ENCODE peak calls at places on chromosomes 3 and 15, in seven cellular contexts. One of them, this sample, is unnamed. For H3K4me1, the result is how much of the 10 kb centered on the place peaks cover.

GRCh38 chr15:89197503-89197971 is 23.8 kb downstream of the RLBP1 start:
- DNase-seq in K562: no peak
- DNase-seq in IMR-90: no peak
- DNase-seq in hepatocyte: peak
- DNase-seq in GM23248: no peak
- DNase-seq in astrocyte: no peak
- DNase-seq in MM.1S: no peak
- DNase-seq in this sample: peak

GRCh38 chr3:134449277-134449676 is 36.5 kb downstream of the ANAPC13 start:
- DNase-seq in K562: peak
- DNase-seq in IMR-90: peak
- DNase-seq in hepatocyte: no peak
- DNase-seq in GM23248: peak
- DNase-seq in astrocyte: no peak
- DNase-seq in MM.1S: no peak
- DNase-seq in this sample: no peak

GRCh38 chr3:112043621-112044201 is 9.2 kb downstream of the TMPRSS7 start:
- DNase-seq in K562: peak
- DNase-seq in IMR-90: peak
- DNase-seq in hepatocyte: peak
- DNase-seq in GM23248: peak
- DNase-seq in astrocyte: peak
- DNase-seq in MM.1S: peak
- DNase-seq in this sample: peak

GRCh38 chr3:123503200-123503599 is 54.3 kb upstream of the ADCY5 start:
- DNase-seq in K562: no peak
- DNase-seq in IMR-90: no peak
- DNase-seq in hepatocyte: no peak
- DNase-seq in GM23248: no peak
- DNase-seq in astrocyte: no peak
- DNase-seq in MM.1S: no peak
- DNase-seq in this sample: no peak

GRCh38 chr3:14485981-14486380 is 54.2 kb downstream of the GRIP2 start:
- DNase-seq in K562: no peak
- DNase-seq in IMR-90: no peak
- DNase-seq in hepatocyte: no peak
- DNase-seq in GM23248: no peak
- DNase-seq in astrocyte: no peak
- DNase-seq in MM.1S: no peak
- DNase-seq in this sample: no peak

GRCh38 chr3:151410891-151411559 is 26.5 kb upstream of the P2RY12 start:
- DNase-seq in K562: no peak
- DNase-seq in IMR-90: peak
- DNase-seq in hepatocyte: no peak
- DNase-seq in GM23248: peak
- DNase-seq in astrocyte: peak
- DNase-seq in MM.1S: no peak
- DNase-seq in this sample: no peak

GRCh38 chr3:50226888-50227389 is 9.1 kb upstream of the GNAI2 start:
- DNase-seq in K562: peak
- DNase-seq in IMR-90: no peak
- DNase-seq in hepatocyte: no peak
- DNase-seq in GM23248: peak
- DNase-seq in astrocyte: no peak
- DNase-seq in MM.1S: peak
- DNase-seq in this sample: peak

GRCh38 chr15:83010709-83011270 is 649 bp downstream of the C15orf40 start:
- DNase-seq in K562: peak
- DNase-seq in IMR-90: peak
- DNase-seq in hepatocyte: peak
- DNase-seq in GM23248: peak
- DNase-seq in astrocyte: peak
- DNase-seq in MM.1S: peak
- DNase-seq in this sample: peak

GRCh38 chr15:40489274-40490175 is 18.7 kb downstream of the CHST14 start:
- DNase-seq in K562: no peak
- DNase-seq in IMR-90: no peak
- DNase-seq in hepatocyte: no peak
- DNase-seq in GM23248: no peak
- DNase-seq in astrocyte: no peak
- DNase-seq in MM.1S: no peak
- DNase-seq in this sample: no peak

GRCh38 chr15:69627548-69628158 is 175.0 kb downstream of the RPLP1 start:
- DNase-seq in K562: no peak
- DNase-seq in IMR-90: no peak
- DNase-seq in hepatocyte: no peak
- DNase-seq in GM23248: no peak
- DNase-seq in astrocyte: no peak
- DNase-seq in MM.1S: no peak
- DNase-seq in this sample: no peak

GRCh38 chr15:69096197-69096596 is 64.2 kb upstream of the GLCE start:
- DNase-seq in K562: no peak
- DNase-seq in IMR-90: no peak
- DNase-seq in hepatocyte: no peak
- DNase-seq in GM23248: no peak
- DNase-seq in astrocyte: no peak
- DNase-seq in MM.1S: no peak
- DNase-seq in this sample: no peak

GRCh38 chr3:143221446-143221845 is 101.9 kb downstream of the CHST2 start:
- DNase-seq in K562: no peak
- DNase-seq in IMR-90: no peak
- DNase-seq in hepatocyte: no peak
- DNase-seq in GM23248: no peak
- DNase-seq in astrocyte: no peak
- DNase-seq in MM.1S: no peak
- DNase-seq in this sample: no peak

GRCh38 chr15:63992300-63992699 is 54.0 kb downstream of the DAPK2 start:
- DNase-seq in K562: no peak
- DNase-seq in IMR-90: no peak
- DNase-seq in hepatocyte: no peak
- DNase-seq in GM23248: no peak
- DNase-seq in astrocyte: no peak
- DNase-seq in MM.1S: no peak
- DNase-seq in this sample: no peak

GRCh38 chr15:51283026-51283425 is 55.4 kb downstream of the CYP19A1 start:
- DNase-seq in K562: no peak
- DNase-seq in IMR-90: no peak
- DNase-seq in hepatocyte: no peak
- DNase-seq in GM23248: no peak
- DNase-seq in astrocyte: no peak
- DNase-seq in MM.1S: peak
- DNase-seq in this sample: no peak
- H2AFZ ChIP-seq in K562: no peak
- H2AFZ ChIP-seq in IMR-90: no peak
- H2AFZ ChIP-seq in hepatocyte: no peak
- H2AFZ ChIP-seq in GM23248: no peak
- H2AFZ ChIP-seq in astrocyte: no peak
- H2AFZ ChIP-seq in MM.1S: peak
- H2AFZ ChIP-seq in this sample: no peak

GRCh38 chr3:8559351-8559750 is 57.7 kb downstream of the LMCD1 start:
- DNase-seq in K562: no peak
- DNase-seq in IMR-90: no peak
- DNase-seq in hepatocyte: no peak
- DNase-seq in GM23248: no peak
- DNase-seq in astrocyte: no peak
- DNase-seq in MM.1S: no peak
- DNase-seq in this sample: no peak

GRCh38 chr3:8557298-8557697 is 55.7 kb downstream of the LMCD1 start:
- DNase-seq in K562: no peak
- DNase-seq in IMR-90: peak
- DNase-seq in hepatocyte: no peak
- DNase-seq in GM23248: peak
- DNase-seq in astrocyte: no peak
- DNase-seq in MM.1S: no peak
- DNase-seq in this sample: no peak

GRCh38 chr3:8556470-8556869 is 54.8 kb downstream of the LMCD1 start:
- DNase-seq in K562: no peak
- DNase-seq in IMR-90: no peak
- DNase-seq in hepatocyte: no peak
- DNase-seq in GM23248: no peak
- DNase-seq in astrocyte: no peak
- DNase-seq in MM.1S: no peak
- DNase-seq in this sample: no peak

GRCh38 chr3:8560608-8561007 is 59.0 kb downstream of the LMCD1 start:
- DNase-seq in K562: peak
- DNase-seq in IMR-90: peak
- DNase-seq in hepatocyte: peak
- DNase-seq in GM23248: peak
- DNase-seq in astrocyte: peak
- DNase-seq in MM.1S: no peak
- DNase-seq in this sample: no peak

GRCh38 chr3:8558645-8559044 is 57.0 kb downstream of the LMCD1 start:
- DNase-seq in K562: no peak
- DNase-seq in IMR-90: no peak
- DNase-seq in hepatocyte: no peak
- DNase-seq in GM23248: no peak
- DNase-seq in astrocyte: no peak
- DNase-seq in MM.1S: no peak
- DNase-seq in this sample: no peak
- H3K4me1 ChIP-seq in K562: under half
- H3K4me1 ChIP-seq in IMR-90: under half
- H3K4me1 ChIP-seq in hepatocyte: under half
- H3K4me1 ChIP-seq in GM23248: under half
- H3K4me1 ChIP-seq in astrocyte: half or more
- H3K4me1 ChIP-seq in MM.1S: under half
- H3K4me1 ChIP-seq in this sample: under half

GRCh38 chr3:101848326-101848725 is 988 bp upstream of the NFKBIZ start:
- DNase-seq in K562: no peak
- DNase-seq in IMR-90: no peak
- DNase-seq in hepatocyte: no peak
- DNase-seq in GM23248: no peak
- DNase-seq in astrocyte: no peak
- DNase-seq in MM.1S: no peak
- DNase-seq in this sample: no peak
- H2AFZ ChIP-seq in K562: peak
- H2AFZ ChIP-seq in IMR-90: no peak
- H2AFZ ChIP-seq in hepatocyte: no peak
- H2AFZ ChIP-seq in GM23248: peak
- H2AFZ ChIP-seq in astrocyte: no peak
- H2AFZ ChIP-seq in MM.1S: peak
- H2AFZ ChIP-seq in this sample: peak

GRCh38 chr15:42727740-42728355 is 9.1 kb downstream of the CDAN1 start:
- DNase-seq in K562: no peak
- DNase-seq in IMR-90: no peak
- DNase-seq in hepatocyte: peak
- DNase-seq in GM23248: no peak
- DNase-seq in astrocyte: no peak
- DNase-seq in MM.1S: no peak
- DNase-seq in this sample: no peak

GRCh38 chr15:42724276-42724675 is 12.7 kb downstream of the CDAN1 start:
- DNase-seq in K562: no peak
- DNase-seq in IMR-90: no peak
- DNase-seq in hepatocyte: no peak
- DNase-seq in GM23248: no peak
- DNase-seq in astrocyte: no peak
- DNase-seq in MM.1S: no peak
- DNase-seq in this sample: no peak

GRCh38 chr15:42726114-42726513 is 10.8 kb downstream of the CDAN1 start:
- DNase-seq in K562: no peak
- DNase-seq in IMR-90: no peak
- DNase-seq in hepatocyte: no peak
- DNase-seq in GM23248: no peak
- DNase-seq in astrocyte: no peak
- DNase-seq in MM.1S: no peak
- DNase-seq in this sample: no peak

GRCh38 chr15:42723068-42723467 is 13.9 kb downstream of the CDAN1 start:
- DNase-seq in K562: no peak
- DNase-seq in IMR-90: no peak
- DNase-seq in hepatocyte: no peak
- DNase-seq in GM23248: peak
- DNase-seq in astrocyte: no peak
- DNase-seq in MM.1S: no peak
- DNase-seq in this sample: no peak

DNA sequence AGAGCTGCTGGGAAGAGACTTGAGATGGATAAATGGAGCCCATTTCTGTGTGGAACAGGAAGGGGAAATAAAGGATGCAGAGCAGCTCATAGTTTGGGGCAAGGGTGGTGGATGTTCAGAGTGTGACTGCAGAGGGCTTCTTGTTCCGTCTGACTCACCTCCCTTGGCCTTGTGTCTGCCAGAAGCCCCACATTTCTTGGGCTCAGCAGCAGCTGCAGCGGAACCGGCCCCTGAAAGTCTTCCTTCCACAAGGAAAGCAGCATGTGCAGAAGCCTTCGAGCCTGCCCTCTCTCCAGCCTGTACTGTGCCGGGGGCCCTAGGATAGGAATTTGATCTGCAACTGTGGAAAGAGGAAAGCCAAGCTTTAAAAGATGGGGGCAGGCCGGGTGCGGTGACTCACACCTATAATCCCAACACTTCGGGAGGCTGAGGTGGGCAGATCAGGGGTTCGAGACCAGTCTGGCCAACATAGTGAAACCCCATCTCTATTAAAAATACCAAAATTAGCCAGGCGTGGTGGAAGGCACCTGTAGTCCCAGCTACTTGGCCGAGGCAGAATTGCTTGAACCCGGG is 11.5 kb downstream of the CDAN1 start:
- DNase-seq in K562: no peak
- DNase-seq in IMR-90: no peak
- DNase-seq in hepatocyte: no peak
- DNase-seq in GM23248: no peak
- DNase-seq in astrocyte: no peak
- DNase-seq in MM.1S: no peak
- DNase-seq in this sample: no peak
- H3K4me1 ChIP-seq in K562: under half
- H3K4me1 ChIP-seq in IMR-90: under half
- H3K4me1 ChIP-seq in hepatocyte: under half
- H3K4me1 ChIP-seq in GM23248: under half
- H3K4me1 ChIP-seq in astrocyte: under half
- H3K4me1 ChIP-seq in MM.1S: under half
- H3K4me1 ChIP-seq in this sample: under half

GRCh38 chr15:76335851-76336253 is 721 bp upstream of the ISL2 start:
- DNase-seq in K562: peak
- DNase-seq in IMR-90: no peak
- DNase-seq in hepatocyte: no peak
- DNase-seq in GM23248: no peak
- DNase-seq in astrocyte: no peak
- DNase-seq in MM.1S: no peak
- DNase-seq in this sample: no peak
- H2AFZ ChIP-seq in K562: peak
- H2AFZ ChIP-seq in IMR-90: peak
- H2AFZ ChIP-seq in hepatocyte: no peak
- H2AFZ ChIP-seq in GM23248: peak
- H2AFZ ChIP-seq in astrocyte: no peak
- H2AFZ ChIP-seq in MM.1S: peak
- H2AFZ ChIP-seq in this sample: peak

DNA sequence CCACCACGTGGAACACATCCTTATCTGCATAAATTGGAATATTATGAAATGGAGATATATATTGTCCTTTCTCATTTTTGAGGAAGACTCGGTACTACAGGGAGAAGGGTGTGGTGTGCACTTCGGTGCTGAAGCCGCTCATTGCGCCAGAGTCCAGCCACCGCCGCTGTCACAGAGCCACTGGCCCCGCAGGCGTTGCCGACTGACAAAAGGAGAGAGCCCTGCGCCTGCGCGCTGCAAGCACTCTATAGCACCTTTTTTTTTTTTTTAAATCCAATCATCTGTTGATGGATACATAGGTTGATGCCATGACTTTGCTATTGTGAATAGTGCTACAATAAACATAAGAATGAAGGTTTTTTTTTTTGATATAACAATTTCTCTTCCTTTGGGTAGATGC is 130.0 kb upstream of the TBC1D5 start:
- DNase-seq in K562: no peak
- DNase-seq in IMR-90: no peak
- DNase-seq in hepatocyte: no peak
- DNase-seq in GM23248: no peak
- DNase-seq in astrocyte: no peak
- DNase-seq in MM.1S: no peak
- DNase-seq in this sample: no peak
- H3K4me1 ChIP-seq in K562: under half
- H3K4me1 ChIP-seq in IMR-90: under half
- H3K4me1 ChIP-seq in hepatocyte: under half
- H3K4me1 ChIP-seq in GM23248: under half
- H3K4me1 ChIP-seq in astrocyte: under half
- H3K4me1 ChIP-seq in MM.1S: under half
- H3K4me1 ChIP-seq in this sample: under half

This sample was measured in HCT116.